ENCODE peak calls at places on chromosomes 2 and 18, in six cellular contexts. N is KG1, F is mesenchymal stem cell, L is uterus, T is ovary, P is GM19239. E is an unnamed sample.
A peak's percentile ranks its signal among the peaks of the same experiment; 100 is the strongest.

GRCh38 chr2:96665083-96665569 is 22.6 kb downstream of the FER1L5 start:
- DNase-seq in T (no peak), F (peak; percentile 98), L (peak; percentile 76), P (no peak), N (no peak), E (peak; percentile 67)

GRCh38 chr2:121173112-121173511 is 111.9 kb downstream of the TFCP2L1 start:
- DNase-seq in T (no peak), L (no peak), P (no peak), F (no peak), N (no peak), E (no peak)

GRCh38 chr2:200442471-200442870 is 67.4 kb downstream of the KCTD18 start:
- DNase-seq in L (no peak), N (no peak), P (no peak), T (no peak), F (peak; percentile 72), E (no peak)

GRCh38 chr2:223297788-223298187 is 245.8 kb downstream of the KCNE4 start:
- DNase-seq in L (no peak), N (no peak), P (no peak), F (peak; percentile 4), T (no peak), E (no peak)

GRCh38 chr2:220147590-220147989 is 520.2 kb downstream of the SLC4A3 start:
- DNase-seq in T (no peak), P (no peak), F (no peak), L (no peak), N (no peak), E (no peak)

GRCh38 chr2:108893277-108893676 is 95.7 kb downstream of the EDAR start:
- DNase-seq in L (no peak), N (no peak), F (no peak), P (no peak), T (no peak), E (no peak)

GRCh38 chr18:33212363-33212762 is 228.2 kb downstream of the CCDC178 start:
- DNase-seq in L (no peak), N (no peak), F (no peak), T (no peak), P (no peak), E (no peak)

GRCh38 chr18:24009651-24010333 is 4.8 kb upstream of the TTC39C start:
- DNase-seq in P (no peak), T (no peak), N (no peak), L (no peak), F (no peak), E (no peak)

GRCh38 chr2:6917071-6917760 is at the start of gene RNF144A:
- DNase-seq in T (peak; percentile 83), N (peak; percentile 79), L (peak; percentile 74), P (peak; percentile 86), F (peak; percentile 61), E (no peak)

GRCh38 chr2:172394008-172394407 is 33.4 kb upstream of the ITGA6 start:
- DNase-seq in L (no peak), N (no peak), F (no peak), P (no peak), T (no peak), E (no peak)

GRCh38 chr2:168562971-168563370 is 106.9 kb downstream of the CERS6 start:
- DNase-seq in T (no peak), P (no peak), L (no peak), N (no peak), F (no peak), E (no peak)

GRCh38 chr2:54394392-54394791 is 61.7 kb upstream of the SPTBN1 start:
- DNase-seq in N (no peak), L (no peak), F (peak; percentile 70), P (no peak), T (no peak), E (no peak)

GRCh38 chr2:32847734-32848133 is 99.0 kb upstream of the LTBP1 start:
- DNase-seq in N (no peak), P (no peak), T (no peak), L (no peak), F (no peak), E (no peak)

GRCh38 chr18:78979682-78980278 is at the start of gene SALL3:
- DNase-seq in N (no peak), T (no peak), F (no peak), L (no peak), P (no peak), E (no peak)

GRCh38 chr2:66434679-66435548 is at the start of gene MEIS1:
- DNase-seq in F (peak; percentile 99), L (peak; percentile 95), T (peak; percentile 90), N (peak; percentile 77), P (no peak), E (peak; percentile 96)

GRCh38 chr2:128280901-128281321 is 37.8 kb downstream of the HS6ST1 start:
- DNase-seq in T (peak; percentile 58), P (no peak), F (no peak), N (no peak), L (no peak), E (no peak)

GRCh38 chr2:183780072-183780471 is 655.8 kb downstream of the NUP35 start:
- DNase-seq in N (no peak), T (no peak), L (no peak), P (no peak), F (no peak), E (no peak)

GRCh38 chr2:73859721-73860586 is 31.2 kb downstream of the STAMBP start:
- DNase-seq in L (no peak), T (no peak), N (no peak), F (peak; percentile 89), P (no peak), E (no peak)

GRCh38 chr2:44051948-44052347 is 56.2 kb upstream of the LRPPRC start:
- DNase-seq in F (no peak), L (no peak), T (no peak), N (no peak), P (no peak), E (no peak)

GRCh38 chr2:157468931-157469708 is 25.2 kb upstream of the CYTIP start:
- DNase-seq in P (no peak), T (no peak), F (peak; percentile 78), L (no peak), N (peak; percentile 71), E (no peak)

GRCh38 chr2:239833728-239834109 is 191.4 kb downstream of the NDUFA10 start:
- DNase-seq in N (no peak), P (no peak), T (no peak), F (no peak), L (no peak), E (peak; percentile 30)

GRCh38 chr2:238956676-238957075 is 108.8 kb downstream of the TWIST2 start:
- DNase-seq in T (no peak), P (no peak), L (no peak), N (no peak), F (no peak), E (no peak)